ENCODE peak calls at places on chromosomes 12 and 14, in six cellular contexts. C is NCI-H2171; F is activated CD4-positive, alpha-beta T cell treated with anti-CD3 and anti-CD28 coated beads, Interleukin-2, amount 50 U/mL, for 1 hour; U is GOT3; S is stimulated activated CD4-positive, alpha-beta T cell treated with anti-CD3 and anti-CD28 coated beads, Interleukin-12 subunit alpha, Interleukin-12 subunit beta, amount 100 ng/mL, for 4 hours; A is esophagus squamous epithelium. I is an unnamed sample.

GRCh38 chr14:70708717-70709570 is 67.2 kb downstream of the TTC9 start:
- DNase-seq in U (no peak), F (no peak), S (no peak), A (no peak), C (no peak), I (no peak)

GRCh38 chr12:53820503-53820902 is 68.7 kb upstream of the CISTR start:
- DNase-seq in S (no peak), A (no peak), U (no peak), C (no peak), F (no peak), I (no peak)

GRCh38 chr14:66017960-66018359 is 468.2 kb upstream of the CCDC196 start:
- DNase-seq in U (no peak), A (no peak), F (no peak), C (peak; percentile 69), S (no peak), I (no peak)

GRCh38 chr14:67426161-67426560 is 14.2 kb upstream of the PLEK2 start:
- DNase-seq in A (no peak), C (peak; percentile 16), U (no peak), S (no peak), F (no peak), I (no peak)

GRCh38 chr12:121926874-121927706 is 8.7 kb downstream of the CFAP251 start:
- DNase-seq in A (no peak), S (no peak), C (no peak), U (no peak), F (no peak), I (no peak)

GRCh38 chr12:91119089-91119488 is 7.8 kb upstream of the LUM start:
- DNase-seq in A (no peak), S (no peak), U (no peak), C (no peak), F (no peak), I (no peak)

GRCh38 chr14:93086441-93087055 is 29.2 kb downstream of the ITPK1 start:
- DNase-seq in U (no peak), A (no peak), C (no peak), S (no peak), F (no peak), I (no peak)

GRCh38 chr12:92341333-92341691 is 195.7 kb upstream of the BTG1 start:
- DNase-seq in F (no peak), S (no peak), C (no peak), A (no peak), U (no peak), I (no peak)

GRCh38 chr14:89702151-89702936 is 252.2 kb downstream of the EFCAB11 start:
- DNase-seq in F (no peak), C (no peak), S (no peak), U (no peak), A (no peak), I (no peak)

GRCh38 chr12:57845478-57846284 is 848 bp downstream of the CTDSP2 start:
- DNase-seq in U (peak; percentile 86), F (peak; percentile 47), A (no peak), C (peak; percentile 25), S (peak; percentile 62), I (peak; percentile 71)

GRCh38 chr12:127241056-127241830 is 1025.7 kb upstream of the TMEM132C start:
- DNase-seq in A (no peak), F (no peak), S (no peak), C (no peak), U (no peak), I (no peak)

GRCh38 chr12:56151672-56152131 is 685 bp upstream of the MYL6B start:
- DNase-seq in F (peak; percentile 66), C (peak; percentile 35), U (no peak), A (no peak), S (peak; percentile 56), I (peak; percentile 52)

GRCh38 chr14:40909906-40910305 is 696.8 kb upstream of the LRFN5 start:
- DNase-seq in C (no peak), U (no peak), F (no peak), S (no peak), A (no peak), I (no peak)

GRCh38 chr14:66315548-66315947 is 170.6 kb upstream of the CCDC196 start:
- DNase-seq in A (no peak), C (peak; percentile 65), U (no peak), F (no peak), S (no peak), I (no peak)

GRCh38 chr14:34646570-34647255 is 16.8 kb upstream of the SNX6 start:
- DNase-seq in A (no peak), U (no peak), S (no peak), F (no peak), C (no peak), I (no peak)

GRCh38 chr14:34604990-34605389 is 25.0 kb downstream of the SNX6 start:
- DNase-seq in F (no peak), S (no peak), C (no peak), U (no peak), A (no peak), I (no peak)

GRCh38 chr14:60958146-60958545 is 22.7 kb downstream of the TRMT5 start:
- DNase-seq in C (no peak), U (no peak), F (no peak), S (no peak), A (no peak), I (no peak)

GRCh38 chr14:100615736-100616695 is 28.8 kb upstream of the BEGAIN start:
- DNase-seq in F (no peak), U (no peak), C (no peak), S (no peak), A (no peak), I (no peak)

GRCh38 chr14:53696217-53696965 is 260.2 kb downstream of the BMP4 start:
- DNase-seq in S (no peak), A (no peak), F (no peak), U (no peak), C (no peak), I (no peak)

GRCh38 chr12:112031472-112031871 is 18.2 kb downstream of the ERP29 start:
- DNase-seq in A (no peak), U (no peak), S (no peak), C (no peak), F (no peak), I (no peak)

GRCh38 chr12:12381982-12382381 is 25.1 kb downstream of the BORCS5 start:
- DNase-seq in U (no peak), A (no peak), S (no peak), F (no peak), C (no peak), I (no peak)

GRCh38 chr14:60977848-60978247 is 3.0 kb downstream of the TRMT5 start:
- DNase-seq in F (no peak), U (no peak), C (no peak), S (no peak), A (no peak), I (no peak)

GRCh38 chr12:82593901-82594396 is 92.8 kb upstream of the TMTC2 start:
- DNase-seq in C (peak; percentile 96), A (no peak), U (no peak), F (no peak), S (no peak), I (no peak)

GRCh38 chr12:2179953-2180736 is 127.4 kb downstream of the CACNA1C start:
- DNase-seq in C (no peak), A (no peak), U (peak; percentile 36), F (no peak), S (no peak), I (peak; percentile 41)

GRCh38 chr14:93056166-93056839 is 59.4 kb downstream of the ITPK1 start:
- DNase-seq in F (no peak), C (no peak), S (no peak), A (no peak), U (no peak), I (no peak)

GRCh38 chr12:38912116-38912515 is 6.7 kb upstream of the CPNE8 start:
- DNase-seq in S (no peak), F (no peak), U (no peak), A (no peak), C (no peak), I (no peak)

GRCh38 chr12:79883216-79883615 is 51.7 kb downstream of the PPP1R12A start:
- DNase-seq in S (no peak), F (no peak), C (no peak), U (no peak), A (no peak), I (no peak)